ENCODE peak calls at places on chromosomes 5 and 9, in six cellular contexts. M is ovary, V is IMR-90, X is GM12892, B is transverse colon, J is esophagus squamous epithelium. E is an unnamed sample.

GRCh38 chr9:36402536-36402935 is 2.5 kb upstream of the RNF38 start:
- DNase-seq in M (no peak), V (no peak), X (no peak), B (no peak), J (no peak), E (no peak)

GRCh38 chr9:11457809-11458785 is 845.3 kb upstream of the PTPRD start:
- DNase-seq in M (no peak), V (no peak), X (no peak), B (no peak), J (no peak), E (no peak)

GRCh38 chr5:33284681-33285080 is 156.1 kb upstream of the TARS1 start:
- DNase-seq in M (no peak), V (peak), X (no peak), B (no peak), J (no peak), E (no peak)

GRCh38 chr9:116700882-116701836 is 14.1 kb downstream of the TRIM32 start:
- DNase-seq in M (no peak), V (no peak), X (no peak), B (no peak), J (no peak), E (no peak)

GRCh38 chr9:85617271-85617670 is 124.5 kb downstream of the AGTPBP1 start:
- DNase-seq in M (no peak), V (no peak), X (no peak), B (no peak), J (no peak), E (no peak)

GRCh38 chr5:159850192-159850573 is 66.1 kb upstream of the ADRA1B start:
- DNase-seq in M (no peak), V (peak), X (no peak), B (peak), J (no peak), E (no peak)

GRCh38 chr5:121263456-121263855 is 588.2 kb upstream of the FTMT start:
- DNase-seq in M (no peak), V (no peak), X (no peak), B (no peak), J (no peak), E (no peak)

GRCh38 chr5:172173771-172174170 is 14.3 kb downstream of the STK10 start:
- DNase-seq in M (no peak), V (peak), X (no peak), B (no peak), J (no peak), E (no peak)

GRCh38 chr5:139667730-139668063 is 19.5 kb downstream of the CXXC5 start:
- DNase-seq in M (no peak), V (peak), X (no peak), B (no peak), J (no peak), E (no peak)

GRCh38 chr5:41213340-41213739 is at the start of gene C6:
- DNase-seq in M (no peak), V (no peak), X (no peak), B (no peak), J (no peak), E (no peak)

GRCh38 chr9:127835930-127836586 is 18.4 kb downstream of the ENG start:
- DNase-seq in M (peak), V (peak), X (no peak), B (peak), J (no peak), E (no peak)

GRCh38 chr5:163347671-163348070 is 89.7 kb upstream of the CCNG1 start:
- DNase-seq in M (peak), V (peak), X (peak), B (peak), J (no peak), E (no peak)

GRCh38 chr5:176533894-176534611 is 3.1 kb downstream of the RNF44 start:
- DNase-seq in M (peak), V (peak), X (peak), B (peak), J (no peak), E (peak)

GRCh38 chr5:145776886-145777285 is 58.3 kb downstream of the PRELID2 start:
- DNase-seq in M (no peak), V (peak), X (no peak), B (no peak), J (no peak), E (no peak)

GRCh38 chr5:101160002-101160401 is 256.9 kb upstream of the ST8SIA4 start:
- DNase-seq in M (no peak), V (no peak), X (no peak), B (no peak), J (no peak), E (no peak)

GRCh38 chr9:121861501-121862180 is 210.2 kb downstream of the DAB2IP start:
- DNase-seq in M (no peak), V (no peak), X (no peak), B (peak), J (no peak), E (peak)

GRCh38 chr5:94968507-94969095 is 316.3 kb downstream of the MCTP1 start:
- DNase-seq in M (no peak), V (peak), X (peak), B (no peak), J (no peak), E (peak)

GRCh38 chr9:16434522-16434921 is 435.9 kb downstream of the BNC2 start:
- DNase-seq in M (no peak), V (peak), X (no peak), B (no peak), J (no peak), E (no peak)

GRCh38 chr5:124124711-124125229 is 612.8 kb downstream of the CSNK1G3 start:
- DNase-seq in M (no peak), V (peak), X (no peak), B (no peak), J (no peak), E (no peak)

GRCh38 chr5:178205010-178205748 is 846 bp downstream of the HNRNPAB start:
- DNase-seq in M (peak), V (peak), X (peak), B (peak), J (no peak), E (peak)
- TF ChIP-seq POLR2A in M (no peak), V (no peak), X (no peak), B (peak), J (no peak), E (peak)

GRCh38 chr9:94259077-94259847 is at the start of gene ZNF169:
- DNase-seq in M (peak), V (peak), X (peak), B (peak), J (peak), E (peak)
- TF ChIP-seq POLR2A in M (peak), V (peak), X (peak), B (peak), J (no peak), E (peak)

GRCh38 chr9:133633681-133633990 is 2.5 kb upstream of the DBH start:
- DNase-seq in M (no peak), V (no peak), X (no peak), B (no peak), J (no peak), E (no peak)

GRCh38 chr9:133632806-133633680 is 3.1 kb upstream of the DBH start:
- DNase-seq in M (no peak), V (no peak), X (no peak), B (no peak), J (no peak), E (no peak)

GRCh38 chr9:133629221-133630110 is 6.7 kb upstream of the DBH start:
- DNase-seq in M (no peak), V (no peak), X (no peak), B (no peak), J (no peak), E (no peak)

GRCh38 chr9:133628766-133629165 is 7.4 kb upstream of the DBH start:
- DNase-seq in M (no peak), V (no peak), X (no peak), B (no peak), J (no peak), E (no peak)

GRCh38 chr9:133631111-133631510 is 5.1 kb upstream of the DBH start:
- DNase-seq in M (no peak), V (no peak), X (no peak), B (no peak), J (no peak), E (no peak)
- TF ChIP-seq POLR2A in M (no peak), V (no peak), X (no peak), B (no peak), J (no peak), E (no peak)

DNA sequence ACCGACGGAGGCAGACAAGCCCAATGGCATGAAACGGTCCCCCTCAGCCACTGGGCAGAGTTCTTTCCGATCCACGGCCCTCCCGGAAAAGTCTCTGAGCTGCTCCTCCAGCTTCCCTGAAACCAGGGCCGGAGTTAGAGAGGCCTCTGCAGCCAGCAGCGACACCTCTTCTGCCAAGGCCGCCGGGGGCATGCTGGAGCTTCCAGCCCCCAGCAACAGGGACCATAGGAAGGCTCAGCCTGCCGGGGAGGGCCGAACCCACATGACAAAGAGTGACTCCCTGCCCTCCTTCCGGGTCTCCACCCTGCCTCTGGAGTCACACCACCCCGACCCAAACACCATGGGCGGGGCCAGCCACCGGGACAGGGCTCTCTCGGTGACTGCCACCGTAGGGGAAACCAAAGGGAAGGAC is 30.1 kb downstream of the CD180 start:
- DNase-seq in M (peak), V (no peak), X (peak), B (peak), J (peak), E (peak)
- TF ChIP-seq POLR2A in M (no peak), V (no peak), X (no peak), B (peak), J (no peak), E (no peak)

GRCh38 chr5:83025690-83026472 is 51.3 kb downstream of the TMEM167A start:
- DNase-seq in M (no peak), V (peak), X (no peak), B (no peak), J (no peak), E (no peak)
- TF ChIP-seq POLR2A in M (no peak), V (no peak), X (no peak), B (no peak), J (no peak), E (no peak)

DNA sequence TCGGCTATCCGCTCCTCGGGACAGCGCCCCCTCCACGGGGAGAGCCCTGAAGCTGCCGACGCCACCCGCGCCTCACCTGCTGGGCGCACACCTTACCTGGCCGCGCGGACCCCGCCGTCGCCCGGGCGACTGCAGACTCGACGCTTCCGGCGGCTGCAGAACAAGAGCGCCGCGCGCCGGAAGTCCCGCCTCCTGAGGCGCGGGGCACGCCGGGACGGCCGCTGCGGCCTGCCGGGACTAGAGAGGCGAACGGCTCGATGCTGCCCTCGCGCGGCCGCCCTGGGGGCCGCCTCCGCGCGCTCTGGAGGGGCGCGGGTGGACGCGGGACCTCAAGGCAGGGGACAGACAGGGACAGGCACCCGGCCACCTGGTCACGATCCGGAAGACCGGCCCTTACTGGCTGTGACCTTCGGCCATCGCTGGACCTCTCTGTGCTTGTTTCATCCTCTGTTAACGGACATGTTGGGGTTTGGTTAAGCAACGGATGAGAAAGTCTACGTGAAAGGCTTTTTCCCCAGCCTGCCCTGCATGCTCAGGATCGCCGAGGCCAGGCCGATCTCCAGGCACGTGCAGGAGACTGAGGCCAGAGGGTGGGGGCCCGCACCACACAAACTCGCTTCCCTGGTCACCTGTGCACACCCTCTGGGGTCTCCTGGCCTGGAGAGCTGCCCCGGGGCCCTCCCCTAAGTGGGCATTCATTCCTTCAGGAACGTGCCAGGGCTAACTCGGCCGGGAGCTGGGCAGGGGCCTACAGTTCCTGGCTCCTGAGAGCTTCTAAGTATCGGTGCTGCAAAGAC is at the start of gene SNAPC4:
- DNase-seq in M (peak), V (peak), X (peak), B (peak), J (peak), E (peak)
- TF ChIP-seq POLR2A in M (no peak), V (peak), X (peak), B (peak), J (no peak), E (peak)

DNA sequence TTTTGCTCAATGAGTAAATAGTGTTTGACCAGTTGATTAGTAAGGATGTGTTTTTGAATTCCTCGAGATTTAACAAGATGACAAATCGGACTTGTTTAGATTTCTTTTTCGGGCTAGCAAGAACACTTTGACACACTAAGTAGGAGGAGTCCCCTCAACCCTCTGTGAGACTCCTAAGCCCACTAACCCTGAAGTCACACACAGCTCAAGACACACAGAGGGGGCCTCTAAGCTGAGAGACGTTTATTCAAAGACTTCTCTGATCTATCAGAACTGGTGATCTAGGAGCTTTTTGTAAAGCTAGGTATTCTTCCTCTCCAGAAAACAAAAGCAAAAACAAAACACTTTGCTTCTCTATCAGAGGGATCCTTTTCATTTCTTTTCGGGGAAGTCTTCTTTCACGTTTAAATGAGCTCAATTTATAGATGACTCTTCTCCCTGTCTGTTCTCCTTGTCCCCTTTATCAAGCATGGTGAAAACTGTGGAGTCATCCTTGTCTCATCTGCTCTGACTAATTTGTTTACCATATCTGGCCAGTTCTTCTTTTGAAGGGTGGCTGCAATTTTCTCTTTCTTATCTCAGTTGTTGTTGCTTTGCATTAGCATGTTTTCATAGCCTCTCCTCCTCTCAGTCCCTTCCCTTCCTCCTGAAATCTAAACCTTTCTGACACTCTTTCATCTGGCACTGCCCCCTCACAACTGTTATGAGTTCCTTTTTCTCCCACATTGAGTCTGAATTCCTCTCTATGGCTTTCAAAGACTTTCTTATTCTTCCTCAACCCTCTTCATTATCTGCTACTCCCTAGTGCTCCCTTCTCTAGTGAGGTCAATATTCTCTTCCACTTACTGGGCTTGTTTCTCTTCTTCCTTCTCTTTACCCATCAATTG is 68.5 kb upstream of the RAI14 start:
- DNase-seq in M (no peak), V (peak), X (no peak), B (no peak), J (no peak), E (no peak)
- TF ChIP-seq POLR2A in M (no peak), V (peak), X (peak), B (no peak), J (no peak), E (no peak)

DNA sequence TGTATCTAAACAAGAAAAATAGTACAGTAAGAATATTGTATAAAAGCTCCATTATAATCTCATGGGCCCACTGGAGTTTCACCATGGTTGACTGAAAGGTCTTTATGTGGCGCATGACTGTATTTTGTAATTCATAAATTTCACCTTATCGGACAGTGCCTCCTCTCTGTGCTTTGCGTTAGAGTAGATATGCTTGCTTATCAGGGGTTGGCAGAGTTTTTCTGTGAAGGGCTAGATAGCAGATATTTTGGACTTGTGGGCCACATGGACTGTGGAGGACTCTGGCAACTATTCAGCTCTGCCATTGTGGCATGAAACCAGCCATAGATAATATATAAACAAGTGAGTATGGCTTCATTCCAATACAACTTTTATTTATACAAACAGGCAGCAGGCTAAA is 23.2 kb downstream of the GAPVD1 start:
- DNase-seq in M (no peak), V (no peak), X (no peak), B (no peak), J (no peak), E (no peak)
- TF ChIP-seq POLR2A in M (no peak), V (no peak), X (no peak), B (no peak), J (no peak), E (no peak)

E was measured in right lobe of liver.